ENCODE peak calls at places on chromosome 5, in four cellular contexts. One of them, this sample, is unnamed.

GRCh38 chr5:67515020-67515689 is 318.6 kb upstream of the CD180 start:
- DNase-seq in ascending aorta: no peak
- DNase-seq in lung: no peak
- DNase-seq in AG04450: no peak
- DNase-seq in this sample: no peak

GRCh38 chr5:474826-475661 is 32.1 kb downstream of the EXOC3 start:
- DNase-seq in ascending aorta: no peak
- DNase-seq in lung: no peak
- DNase-seq in AG04450: no peak
- DNase-seq in this sample: no peak

GRCh38 chr5:66239034-66239433 is 94.9 kb downstream of the SREK1 start:
- DNase-seq in ascending aorta: no peak
- DNase-seq in lung: no peak
- DNase-seq in AG04450: no peak
- DNase-seq in this sample: no peak

GRCh38 chr5:147935032-147935431 is 28.7 kb upstream of the C5orf46 start:
- DNase-seq in ascending aorta: no peak
- DNase-seq in lung: no peak
- DNase-seq in AG04450: no peak
- DNase-seq in this sample: peak; percentile 61

GRCh38 chr5:122077451-122078115 is 476 bp downstream of the LOX start:
- DNase-seq in ascending aorta: peak; percentile 71
- DNase-seq in lung: no peak
- DNase-seq in AG04450: no peak
- DNase-seq in this sample: no peak

GRCh38 chr5:5179597-5179996 is 39.5 kb downstream of the ADAMTS16 start:
- DNase-seq in ascending aorta: no peak
- DNase-seq in lung: no peak
- DNase-seq in AG04450: no peak
- DNase-seq in this sample: no peak

GRCh38 chr5:167626341-167627118 is 664.9 kb upstream of the WWC1 start:
- DNase-seq in ascending aorta: no peak
- DNase-seq in lung: no peak
- DNase-seq in AG04450: no peak
- DNase-seq in this sample: no peak

GRCh38 chr5:39240750-39241149 is 21.4 kb upstream of the FYB1 start:
- DNase-seq in ascending aorta: no peak
- DNase-seq in lung: no peak
- DNase-seq in AG04450: no peak
- DNase-seq in this sample: no peak

GRCh38 chr5:141503699-141504098 is 14.8 kb downstream of the PCDHGC5 start:
- DNase-seq in ascending aorta: no peak
- DNase-seq in lung: no peak
- DNase-seq in AG04450: no peak
- DNase-seq in this sample: no peak

GRCh38 chr5:109703165-109703564 is 13.4 kb downstream of the MAN2A1 start:
- DNase-seq in ascending aorta: no peak
- DNase-seq in lung: no peak
- DNase-seq in AG04450: no peak
- DNase-seq in this sample: no peak
- TF ChIP-seq CTCF in ascending aorta: no peak
- TF ChIP-seq CTCF in lung: no peak
- TF ChIP-seq CTCF in AG04450: no peak
- TF ChIP-seq CTCF in this sample: no peak

GRCh38 chr5:172109749-172110148 is 78.3 kb downstream of the STK10 start:
- DNase-seq in ascending aorta: no peak
- DNase-seq in lung: no peak
- DNase-seq in AG04450: no peak
- DNase-seq in this sample: no peak

GRCh38 chr5:172106511-172107356 is 81.3 kb downstream of the STK10 start:
- DNase-seq in ascending aorta: peak; percentile 76
- DNase-seq in lung: peak; percentile 45
- DNase-seq in AG04450: no peak
- DNase-seq in this sample: no peak

GRCh38 chr5:172105811-172106210 is 82.2 kb downstream of the STK10 start:
- DNase-seq in ascending aorta: no peak
- DNase-seq in lung: no peak
- DNase-seq in AG04450: no peak
- DNase-seq in this sample: no peak

GRCh38 chr5:172104801-172105701 is 83.0 kb downstream of the STK10 start:
- DNase-seq in ascending aorta: no peak
- DNase-seq in lung: no peak
- DNase-seq in AG04450: no peak
- DNase-seq in this sample: no peak

GRCh38 chr5:172107606-172108005 is 80.4 kb downstream of the STK10 start:
- DNase-seq in ascending aorta: no peak
- DNase-seq in lung: no peak
- DNase-seq in AG04450: peak; percentile 60
- DNase-seq in this sample: peak; percentile 72
- H3K4me3 ChIP-seq in ascending aorta: no peak overlapping the region
- H3K4me3 ChIP-seq in lung: no peak overlapping the region
- H3K4me3 ChIP-seq in AG04450: no peak overlapping the region
- H3K4me3 ChIP-seq in this sample: no peak overlapping the region

DNA sequence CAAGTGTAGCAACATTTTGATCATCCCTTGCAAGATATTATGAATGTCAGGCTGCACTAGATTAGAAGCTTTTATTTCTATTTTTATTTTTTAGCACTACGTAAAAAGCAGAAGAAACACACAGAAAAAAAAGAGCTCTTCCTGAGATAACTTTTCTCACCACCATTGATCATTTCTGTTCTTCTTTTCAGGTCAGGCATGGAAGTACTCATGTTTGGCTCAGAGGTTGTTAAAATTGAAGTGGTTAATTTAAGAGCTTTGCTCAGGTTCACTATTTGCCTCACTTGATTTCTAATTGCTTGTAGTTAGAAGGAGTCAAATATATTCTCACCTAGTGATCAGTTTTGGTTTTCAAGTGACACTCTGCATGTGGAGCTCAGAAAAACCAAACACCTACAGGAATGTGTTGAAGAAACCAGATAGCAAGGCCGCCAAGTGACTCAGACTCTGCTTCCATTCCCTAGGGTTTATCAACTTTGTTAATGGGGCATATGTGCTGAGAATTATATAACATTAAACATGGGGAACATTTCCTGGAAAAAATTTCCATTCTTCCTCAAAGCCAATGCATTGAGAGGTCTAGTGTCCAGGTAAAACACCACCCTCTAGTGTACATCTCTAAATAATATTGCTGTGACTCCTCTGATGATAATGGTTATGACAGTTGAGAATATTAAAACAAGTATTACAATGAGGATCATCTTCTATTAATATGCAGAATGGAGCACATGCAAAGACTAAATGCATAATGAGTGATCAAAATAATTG is 679.7 kb downstream of the CETN3 start:
- DNase-seq in ascending aorta: no peak
- DNase-seq in lung: no peak
- DNase-seq in AG04450: no peak
- DNase-seq in this sample: no peak
- TF ChIP-seq CTCF in ascending aorta: no peak
- TF ChIP-seq CTCF in lung: no peak
- TF ChIP-seq CTCF in AG04450: peak; percentile 33
- TF ChIP-seq CTCF in this sample: peak; percentile 31

DNA sequence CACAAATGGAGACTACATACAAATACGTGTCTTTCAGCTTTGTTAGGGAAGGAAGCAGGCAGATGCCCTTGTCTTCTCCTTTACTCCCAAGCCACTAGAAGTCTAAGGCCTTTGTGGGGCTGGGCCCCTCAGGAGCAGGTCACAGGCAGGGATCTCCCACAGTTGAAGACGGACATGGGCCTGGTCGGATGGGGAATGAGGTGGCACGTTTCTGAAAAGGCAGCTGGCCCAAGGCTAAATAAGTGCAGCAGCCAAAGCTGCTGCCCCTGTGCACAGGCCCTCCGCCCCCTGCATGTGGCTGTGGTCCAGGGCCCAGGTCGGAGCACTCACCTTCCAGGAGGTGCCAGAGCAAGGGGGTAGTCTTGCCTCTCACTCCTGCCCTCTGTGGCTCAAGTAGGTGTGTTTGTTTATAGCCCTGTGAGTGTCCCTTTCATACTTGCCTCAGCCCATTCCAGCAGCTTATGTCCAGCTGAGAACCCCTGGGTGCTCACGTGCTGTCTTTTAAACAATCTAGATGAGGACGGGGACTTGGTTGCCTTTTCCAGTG is 1.8 kb downstream of the SQSTM1 start:
- DNase-seq in ascending aorta: no peak
- DNase-seq in lung: no peak
- DNase-seq in AG04450: no peak
- DNase-seq in this sample: no peak
- H3K4me3 ChIP-seq in ascending aorta: peak overlapping the region; percentile 98
- H3K4me3 ChIP-seq in lung: peak overlapping the region; percentile 46
- H3K4me3 ChIP-seq in AG04450: peak overlapping the region; percentile 94
- H3K4me3 ChIP-seq in this sample: peak overlapping the region; percentile 61

GRCh38 chr5:68745459-68745858 is 348.4 kb upstream of the SLC30A5 start:
- DNase-seq in ascending aorta: no peak
- DNase-seq in lung: no peak
- DNase-seq in AG04450: no peak
- DNase-seq in this sample: no peak
- TF ChIP-seq CTCF in ascending aorta: no peak
- TF ChIP-seq CTCF in lung: no peak
- TF ChIP-seq CTCF in AG04450: peak; percentile 38
- TF ChIP-seq CTCF in this sample: peak; percentile 49

GRCh38 chr5:177421046-177421798 is 5.3 kb upstream of the GRK6 start:
- DNase-seq in ascending aorta: no peak
- DNase-seq in lung: no peak
- DNase-seq in AG04450: no peak
- DNase-seq in this sample: no peak

GRCh38 chr5:177412603-177413233 is 3.4 kb upstream of the F12 start:
- DNase-seq in ascending aorta: no peak
- DNase-seq in lung: no peak
- DNase-seq in AG04450: no peak
- DNase-seq in this sample: no peak

GRCh38 chr5:177419045-177419444 is 7.4 kb upstream of the GRK6 start:
- DNase-seq in ascending aorta: no peak
- DNase-seq in lung: no peak
- DNase-seq in AG04450: peak; percentile 74
- DNase-seq in this sample: peak; percentile 20

GRCh38 chr5:177414481-177414880 is 5.1 kb upstream of the F12 start:
- DNase-seq in ascending aorta: no peak
- DNase-seq in lung: no peak
- DNase-seq in AG04450: no peak
- DNase-seq in this sample: no peak

GRCh38 chr5:177416334-177416733 is 7.0 kb upstream of the F12 start:
- DNase-seq in ascending aorta: no peak
- DNase-seq in lung: peak; percentile 51
- DNase-seq in AG04450: no peak
- DNase-seq in this sample: no peak
- H3K4me3 ChIP-seq in ascending aorta: no peak overlapping the region
- H3K4me3 ChIP-seq in lung: no peak overlapping the region
- H3K4me3 ChIP-seq in AG04450: no peak overlapping the region
- H3K4me3 ChIP-seq in this sample: no peak overlapping the region

This sample was measured in AG09309.